ENCODE peak calls at places on chromosomes 7 and 10, in four cellular contexts. V is lower lobe of right lung, B is HEK293T, T is non-pigmented ciliary epithelial cell. G is an unnamed sample.
A peak's percentile ranks its signal among the peaks of the same experiment; 100 is the strongest.

GRCh38 chr7:94432799-94433198 is 38.1 kb downstream of the COL1A2 start:
- DNase-seq in V (no peak), B (no peak), T (no peak), G (no peak)

GRCh38 chr10:125761961-125762360 is 13.7 kb downstream of the MMP21 start:
- DNase-seq in V (no peak), T (no peak), B (no peak), G (no peak)

GRCh38 chr10:24465124-24465874 is 256.4 kb downstream of the KIAA1217 start:
- DNase-seq in B (no peak), T (no peak), V (no peak), G (peak; percentile 72)

GRCh38 chr10:110330675-110331074 is 26.0 kb upstream of the SMNDC1 start:
- DNase-seq in B (no peak), T (no peak), V (no peak), G (no peak)

GRCh38 chr10:293636-294035 is 158.4 kb downstream of the ZMYND11 start:
- DNase-seq in V (no peak), T (no peak), B (no peak), G (no peak)

GRCh38 chr10:73332379-73332778 is 26.3 kb downstream of the CFAP70 start:
- DNase-seq in T (no peak), V (no peak), B (no peak), G (no peak)

GRCh38 chr10:18955041-18955440 is 93.6 kb upstream of the MALRD1 start:
- DNase-seq in V (no peak), B (no peak), T (no peak), G (no peak)

GRCh38 chr10:51215956-51216834 is 141.9 kb downstream of the PRKG1 start:
- DNase-seq in V (no peak), B (no peak), T (no peak), G (no peak)

GRCh38 chr7:67371429-67372305 is 375.0 kb downstream of the TYW1 start:
- DNase-seq in T (peak; percentile 34), B (peak; percentile 86), V (peak; percentile 57), G (peak; percentile 54)

GRCh38 chr10:52951819-52952218 is 179.2 kb upstream of the MBL2 start:
- DNase-seq in T (no peak), B (peak; percentile 54), V (no peak), G (peak; percentile 8)

GRCh38 chr7:13641699-13642098 is 347.8 kb downstream of the ETV1 start:
- DNase-seq in V (no peak), T (peak; percentile 13), B (no peak), G (no peak)

GRCh38 chr10:26391701-26392695 is 46.1 kb upstream of the APBB1IP start:
- DNase-seq in B (no peak), T (no peak), V (peak; percentile 60), G (no peak)

GRCh38 chr7:11507929-11508328 is 324.1 kb downstream of the THSD7A start:
- DNase-seq in V (no peak), B (no peak), T (no peak), G (no peak)

GRCh38 chr7:5743803-5744202 is 37.7 kb downstream of the RNF216 start:
- DNase-seq in V (no peak), T (no peak), B (no peak), G (no peak)

GRCh38 chr7:129859188-129859587 is 93.6 kb downstream of the UBE2H start:
- DNase-seq in V (no peak), B (no peak), T (no peak), G (peak; percentile 48)

GRCh38 chr7:32502656-32503189 is 7.4 kb downstream of the AVL9 start:
- DNase-seq in T (no peak), V (no peak), B (no peak), G (no peak)

GRCh38 chr10:120022357-120022756 is 129.8 kb downstream of the SEC23IP start:
- DNase-seq in B (no peak), T (no peak), V (no peak), G (peak; percentile 31)

GRCh38 chr10:71131096-71131495 is 81.3 kb upstream of the UNC5B start:
- DNase-seq in B (no peak), V (no peak), T (no peak), G (no peak)

G was measured in mammary epithelial cell.